ENCODE peak calls at places on chromosomes 13 and 19, in six cellular contexts. One of them, this sample, is unnamed. For H3K4me1 and H3K27me3, the result is how much of the 10 kb centered on the place peaks cover.

GRCh38 chr13:93217701-93218100 is 8.9 kb upstream of the GPC6 start:
- DNase-seq in stomach: no peak
- DNase-seq in neural progenitor cell: no peak
- DNase-seq in cardiac muscle cell: no peak
- DNase-seq in colonic mucosa: no peak
- DNase-seq in body of pancreas: no peak
- DNase-seq in this sample: no peak

GRCh38 chr13:46321494-46322225 is 65.4 kb downstream of the RUBCNL start:
- DNase-seq in stomach: peak
- DNase-seq in neural progenitor cell: peak
- DNase-seq in cardiac muscle cell: peak
- DNase-seq in colonic mucosa: peak
- DNase-seq in body of pancreas: peak
- DNase-seq in this sample: peak

GRCh38 chr13:54799621-54800226 is 1771.1 kb downstream of the OLFM4 start:
- DNase-seq in stomach: no peak
- DNase-seq in neural progenitor cell: no peak
- DNase-seq in cardiac muscle cell: no peak
- DNase-seq in colonic mucosa: no peak
- DNase-seq in body of pancreas: no peak
- DNase-seq in this sample: no peak

GRCh38 chr13:29496241-29496712 is 99.2 kb downstream of the SLC7A1 start:
- DNase-seq in stomach: peak
- DNase-seq in neural progenitor cell: no peak
- DNase-seq in cardiac muscle cell: peak
- DNase-seq in colonic mucosa: no peak
- DNase-seq in body of pancreas: peak
- DNase-seq in this sample: no peak

GRCh38 chr13:64723735-64724134 is 2506.4 kb downstream of the PCDH9 start:
- DNase-seq in stomach: no peak
- DNase-seq in neural progenitor cell: no peak
- DNase-seq in cardiac muscle cell: peak
- DNase-seq in colonic mucosa: no peak
- DNase-seq in body of pancreas: no peak
- DNase-seq in this sample: no peak

GRCh38 chr13:49927755-49928154 is 8.4 kb downstream of the SPRYD7 start:
- DNase-seq in stomach: no peak
- DNase-seq in neural progenitor cell: no peak
- DNase-seq in cardiac muscle cell: peak
- DNase-seq in colonic mucosa: no peak
- DNase-seq in body of pancreas: no peak
- DNase-seq in this sample: no peak

GRCh38 chr19:7705387-7706187 is 3.7 kb upstream of the FCER2 start:
- DNase-seq in stomach: peak
- DNase-seq in neural progenitor cell: no peak
- DNase-seq in cardiac muscle cell: no peak
- DNase-seq in colonic mucosa: peak
- DNase-seq in body of pancreas: peak
- DNase-seq in this sample: peak

GRCh38 chr19:13260883-13261653 is 110.9 kb downstream of the IER2 start:
- DNase-seq in stomach: peak
- DNase-seq in neural progenitor cell: no peak
- DNase-seq in cardiac muscle cell: peak
- DNase-seq in colonic mucosa: no peak
- DNase-seq in body of pancreas: peak
- DNase-seq in this sample: no peak

GRCh38 chr13:113186061-113186900 is 22.2 kb downstream of the PCID2 start:
- DNase-seq in stomach: no peak
- DNase-seq in neural progenitor cell: no peak
- DNase-seq in cardiac muscle cell: no peak
- DNase-seq in colonic mucosa: no peak
- DNase-seq in body of pancreas: no peak
- DNase-seq in this sample: no peak

GRCh38 chr13:68173111-68173510 is 943.0 kb upstream of the PCDH9 start:
- DNase-seq in stomach: no peak
- DNase-seq in neural progenitor cell: no peak
- DNase-seq in cardiac muscle cell: no peak
- DNase-seq in colonic mucosa: no peak
- DNase-seq in body of pancreas: no peak
- DNase-seq in this sample: no peak

GRCh38 chr19:54035215-54036178 is 28.2 kb downstream of the VSTM1 start:
- DNase-seq in stomach: no peak
- DNase-seq in neural progenitor cell: peak
- DNase-seq in cardiac muscle cell: peak
- DNase-seq in colonic mucosa: no peak
- DNase-seq in body of pancreas: no peak
- DNase-seq in this sample: no peak

GRCh38 chr19:35996777-35997176 is 1.8 kb downstream of the SDHAF1 start:
- DNase-seq in stomach: no peak
- DNase-seq in neural progenitor cell: no peak
- DNase-seq in cardiac muscle cell: no peak
- DNase-seq in colonic mucosa: no peak
- DNase-seq in body of pancreas: no peak
- DNase-seq in this sample: no peak

GRCh38 chr13:85565652-85566051 is 233.6 kb downstream of the SLITRK6 start:
- DNase-seq in stomach: no peak
- DNase-seq in neural progenitor cell: no peak
- DNase-seq in cardiac muscle cell: no peak
- DNase-seq in colonic mucosa: no peak
- DNase-seq in body of pancreas: no peak
- DNase-seq in this sample: no peak

GRCh38 chr19:18794692-18795091 is 3.6 kb upstream of the COMP start:
- DNase-seq in stomach: no peak
- DNase-seq in neural progenitor cell: no peak
- DNase-seq in cardiac muscle cell: no peak
- DNase-seq in colonic mucosa: no peak
- DNase-seq in body of pancreas: no peak
- DNase-seq in this sample: no peak

GRCh38 chr13:35552172-35552844 is 75.8 kb upstream of the MAB21L1 start:
- DNase-seq in stomach: no peak
- DNase-seq in neural progenitor cell: no peak
- DNase-seq in cardiac muscle cell: peak
- DNase-seq in colonic mucosa: no peak
- DNase-seq in body of pancreas: no peak
- DNase-seq in this sample: no peak

GRCh38 chr19:47699360-47699917 is 13.8 kb upstream of the EHD2 start:
- DNase-seq in stomach: peak
- DNase-seq in neural progenitor cell: peak
- DNase-seq in cardiac muscle cell: peak
- DNase-seq in colonic mucosa: peak
- DNase-seq in body of pancreas: peak
- DNase-seq in this sample: peak

GRCh38 chr19:56199686-56200085 is 2.1 kb upstream of the ZSCAN5B start:
- DNase-seq in stomach: no peak
- DNase-seq in neural progenitor cell: no peak
- DNase-seq in cardiac muscle cell: no peak
- DNase-seq in colonic mucosa: no peak
- DNase-seq in body of pancreas: no peak
- DNase-seq in this sample: no peak

GRCh38 chr13:107069107-107069776 is 501.3 kb upstream of the ARGLU1 start:
- DNase-seq in stomach: no peak
- DNase-seq in neural progenitor cell: peak
- DNase-seq in cardiac muscle cell: no peak
- DNase-seq in colonic mucosa: no peak
- DNase-seq in body of pancreas: no peak
- DNase-seq in this sample: no peak

GRCh38 chr13:24784319-24784718 is 20.4 kb downstream of the RNF17 start:
- DNase-seq in stomach: no peak
- DNase-seq in neural progenitor cell: no peak
- DNase-seq in cardiac muscle cell: no peak
- DNase-seq in colonic mucosa: no peak
- DNase-seq in body of pancreas: no peak
- DNase-seq in this sample: no peak

GRCh38 chr13:113820813-113821651 is 42.8 kb downstream of the GAS6 start:
- DNase-seq in stomach: no peak
- DNase-seq in neural progenitor cell: no peak
- DNase-seq in cardiac muscle cell: peak
- DNase-seq in colonic mucosa: no peak
- DNase-seq in body of pancreas: peak
- DNase-seq in this sample: no peak

GRCh38 chr13:30751183-30751933 is 16.0 kb downstream of the ALOX5AP start:
- DNase-seq in stomach: no peak
- DNase-seq in neural progenitor cell: no peak
- DNase-seq in cardiac muscle cell: no peak
- DNase-seq in colonic mucosa: no peak
- DNase-seq in body of pancreas: peak
- DNase-seq in this sample: no peak

GRCh38 chr13:98664047-98664446 is 87.1 kb upstream of the STK24 start:
- DNase-seq in stomach: no peak
- DNase-seq in neural progenitor cell: no peak
- DNase-seq in cardiac muscle cell: peak
- DNase-seq in colonic mucosa: no peak
- DNase-seq in body of pancreas: no peak
- DNase-seq in this sample: no peak

GRCh38 chr19:23345838-23346237 is 49.4 kb downstream of the ZNF91 start:
- DNase-seq in stomach: no peak
- DNase-seq in neural progenitor cell: peak
- DNase-seq in cardiac muscle cell: no peak
- DNase-seq in colonic mucosa: no peak
- DNase-seq in body of pancreas: no peak
- DNase-seq in this sample: no peak

GRCh38 chr19:46124638-46125115 is at the start of gene IGFL3:
- DNase-seq in stomach: no peak
- DNase-seq in neural progenitor cell: no peak
- DNase-seq in cardiac muscle cell: no peak
- DNase-seq in colonic mucosa: no peak
- DNase-seq in body of pancreas: no peak
- DNase-seq in this sample: no peak

GRCh38 chr19:31553112-31553843 is 204.0 kb upstream of the TSHZ3 start:
- DNase-seq in stomach: no peak
- DNase-seq in neural progenitor cell: no peak
- DNase-seq in cardiac muscle cell: no peak
- DNase-seq in colonic mucosa: no peak
- DNase-seq in body of pancreas: no peak
- DNase-seq in this sample: no peak

GRCh38 chr19:17376935-17377600 is at the start of gene PLVAP:
- DNase-seq in stomach: no peak
- DNase-seq in neural progenitor cell: no peak
- DNase-seq in cardiac muscle cell: no peak
- DNase-seq in colonic mucosa: no peak
- DNase-seq in body of pancreas: peak
- DNase-seq in this sample: no peak

GRCh38 chr19:43432866-43433673 is 18.4 kb downstream of the TEX101 start:
- DNase-seq in stomach: peak
- DNase-seq in neural progenitor cell: peak
- DNase-seq in cardiac muscle cell: peak
- DNase-seq in colonic mucosa: peak
- DNase-seq in body of pancreas: peak
- DNase-seq in this sample: peak

DNA sequence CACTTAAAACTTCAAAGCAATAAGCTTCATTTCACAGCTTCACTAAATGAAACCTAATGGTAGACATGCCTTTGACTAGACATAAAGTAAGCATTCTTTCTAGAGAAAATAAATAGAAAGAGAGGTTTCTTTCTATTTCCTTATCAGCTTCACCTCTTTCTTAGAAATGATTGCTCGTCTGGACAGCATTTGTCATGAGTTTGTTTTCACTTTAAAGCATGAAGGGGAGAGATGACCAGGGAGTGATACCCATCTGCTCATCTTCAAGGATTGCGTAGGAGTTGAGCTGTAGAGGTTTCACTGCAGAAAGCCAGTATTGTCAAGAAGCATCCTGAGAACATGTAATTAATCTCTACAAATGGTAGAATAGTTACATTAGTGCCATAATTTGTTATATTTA is 61.3 kb downstream of the COL4A2 start:
- DNase-seq in stomach: no peak
- DNase-seq in neural progenitor cell: no peak
- DNase-seq in cardiac muscle cell: no peak
- DNase-seq in colonic mucosa: no peak
- DNase-seq in body of pancreas: no peak
- DNase-seq in this sample: no peak
- H3K27ac ChIP-seq in stomach: no peak
- H3K27ac ChIP-seq in neural progenitor cell: no peak
- H3K27ac ChIP-seq in cardiac muscle cell: peak
- H3K27ac ChIP-seq in colonic mucosa: no peak
- H3K27ac ChIP-seq in body of pancreas: no peak
- H3K27ac ChIP-seq in this sample: no peak

GRCh38 chr19:1471514-1472107 is 7.4 kb downstream of the C19orf25 start:
- DNase-seq in stomach: no peak
- DNase-seq in neural progenitor cell: peak
- DNase-seq in cardiac muscle cell: no peak
- DNase-seq in colonic mucosa: no peak
- DNase-seq in body of pancreas: no peak
- DNase-seq in this sample: no peak
- H3K4me1 ChIP-seq in stomach: half or more
- H3K4me1 ChIP-seq in neural progenitor cell: under half
- H3K4me1 ChIP-seq in cardiac muscle cell: under half
- H3K4me1 ChIP-seq in colonic mucosa: under half
- H3K4me1 ChIP-seq in body of pancreas: half or more
- H3K4me1 ChIP-seq in this sample: under half

DNA sequence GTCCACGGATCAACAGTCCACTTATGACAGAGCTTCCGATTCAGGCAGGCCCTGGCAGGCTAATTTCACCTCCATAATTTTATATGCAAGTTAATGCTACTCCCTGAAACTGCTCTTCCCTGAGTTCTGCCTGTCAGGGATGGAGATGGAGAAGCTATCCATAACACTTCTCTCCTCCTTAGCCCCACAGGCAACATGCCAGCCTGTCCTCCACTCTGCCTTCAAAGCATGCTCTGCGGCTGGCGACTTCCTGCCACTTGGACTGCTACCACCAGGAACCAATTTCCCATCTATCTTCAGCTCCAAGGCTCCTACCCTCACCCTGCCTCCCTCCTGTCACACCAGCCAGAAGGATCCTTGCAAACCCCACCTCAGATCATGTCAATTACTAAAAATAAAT is 35.4 kb downstream of the GSX1 start:
- DNase-seq in stomach: no peak
- DNase-seq in neural progenitor cell: no peak
- DNase-seq in cardiac muscle cell: no peak
- DNase-seq in colonic mucosa: no peak
- DNase-seq in body of pancreas: no peak
- DNase-seq in this sample: no peak
- H3K27me3 ChIP-seq in stomach: half or more
- H3K27me3 ChIP-seq in neural progenitor cell: half or more
- H3K27me3 ChIP-seq in cardiac muscle cell: half or more
- H3K27me3 ChIP-seq in colonic mucosa: under half
- H3K27me3 ChIP-seq in body of pancreas: under half
- H3K27me3 ChIP-seq in this sample: under half

GRCh38 chr13:79723462-79724116 is 242.6 kb downstream of the NDFIP2 start:
- DNase-seq in stomach: no peak
- DNase-seq in neural progenitor cell: no peak
- DNase-seq in cardiac muscle cell: peak
- DNase-seq in colonic mucosa: peak
- DNase-seq in body of pancreas: no peak
- DNase-seq in this sample: no peak
- H3K27ac ChIP-seq in stomach: no peak
- H3K27ac ChIP-seq in neural progenitor cell: no peak
- H3K27ac ChIP-seq in cardiac muscle cell: peak
- H3K27ac ChIP-seq in colonic mucosa: peak
- H3K27ac ChIP-seq in body of pancreas: peak
- H3K27ac ChIP-seq in this sample: no peak

DNA sequence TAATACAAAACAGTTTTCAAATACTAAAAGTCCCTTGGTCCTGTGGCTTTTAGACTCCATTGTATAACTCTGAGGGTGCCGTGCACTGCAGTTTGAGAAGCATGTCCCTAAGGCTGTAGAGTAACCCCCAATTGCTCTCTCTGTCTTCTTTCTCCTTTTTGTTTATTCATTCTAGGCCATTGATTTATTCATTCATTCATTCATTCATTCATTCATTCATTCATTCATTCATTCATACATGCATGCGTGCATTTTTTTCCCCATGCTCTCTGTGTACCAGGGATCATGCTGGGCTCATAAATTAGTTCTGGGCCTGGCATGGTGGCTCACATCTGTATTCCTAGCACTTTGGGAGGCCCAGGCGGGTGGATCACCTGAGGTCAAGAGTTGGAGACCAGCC is 19.3 kb downstream of the PRR22 start:
- DNase-seq in stomach: no peak
- DNase-seq in neural progenitor cell: no peak
- DNase-seq in cardiac muscle cell: no peak
- DNase-seq in colonic mucosa: no peak
- DNase-seq in body of pancreas: no peak
- DNase-seq in this sample: no peak
- H3K4me1 ChIP-seq in stomach: under half
- H3K4me1 ChIP-seq in neural progenitor cell: under half
- H3K4me1 ChIP-seq in cardiac muscle cell: under half
- H3K4me1 ChIP-seq in colonic mucosa: under half
- H3K4me1 ChIP-seq in body of pancreas: under half
- H3K4me1 ChIP-seq in this sample: under half